ENCODE peak calls at places on chromosomes 1 and 21, in seven cellular contexts. A, J, Z, V, E, P and M are unnamed samples.

GRCh38 chr21:33247596-33247995 is 17.9 kb downstream of the IFNAR2 start:
- DNase-seq in A (no peak), J (no peak), Z (no peak), V (no peak), E (no peak), P (no peak), M (no peak)

GRCh38 chr1:77940921-77941570 is 37.8 kb downstream of the FUBP1 start:
- DNase-seq in A (no peak), J (no peak), Z (no peak), V (no peak), E (no peak), P (peak; percentile 11), M (no peak)

GRCh38 chr1:10771789-10772188 is 24.7 kb downstream of the CASZ1 start:
- DNase-seq in A (no peak), J (no peak), Z (no peak), V (no peak), E (no peak), P (no peak), M (peak; percentile 28)

GRCh38 chr1:219771039-219771438 is 157.3 kb downstream of the SLC30A10 start:
- DNase-seq in A (no peak), J (no peak), Z (peak; percentile 67), V (no peak), E (no peak), P (peak; percentile 99), M (no peak)

GRCh38 chr1:48016526-48016925 is 19.3 kb upstream of the TRABD2B start:
- DNase-seq in A (no peak), J (no peak), Z (no peak), V (no peak), E (no peak), P (no peak), M (no peak)

GRCh38 chr1:226982451-226983177 is 42.5 kb downstream of the COQ8A start:
- DNase-seq in A (no peak), J (peak; percentile 73), Z (no peak), V (no peak), E (no peak), P (no peak), M (no peak)

GRCh38 chr1:167401260-167401873 is 117.0 kb downstream of the CD247 start:
- DNase-seq in A (no peak), J (no peak), Z (no peak), V (peak; percentile 40), E (peak; percentile 60), P (peak; percentile 43), M (peak; percentile 62)

GRCh38 chr1:180167021-180167701 is 12.5 kb downstream of the QSOX1 start:
- DNase-seq in A (no peak), J (peak; percentile 41), Z (no peak), V (no peak), E (no peak), P (no peak), M (peak; percentile 17)

GRCh38 chr1:60657926-60658325 is 424.4 kb upstream of the NFIA start:
- DNase-seq in A (no peak), J (no peak), Z (no peak), V (no peak), E (no peak), P (no peak), M (no peak)

GRCh38 chr21:36780861-36781260 is 81.9 kb downstream of the SIM2 start:
- DNase-seq in A (no peak), J (no peak), Z (no peak), V (no peak), E (no peak), P (no peak), M (no peak)

GRCh38 chr1:33331444-33332356 is 10.8 kb upstream of the A3GALT2 start:
- DNase-seq in A (no peak), J (peak; percentile 68), Z (no peak), V (no peak), E (no peak), P (no peak), M (no peak)

DNA sequence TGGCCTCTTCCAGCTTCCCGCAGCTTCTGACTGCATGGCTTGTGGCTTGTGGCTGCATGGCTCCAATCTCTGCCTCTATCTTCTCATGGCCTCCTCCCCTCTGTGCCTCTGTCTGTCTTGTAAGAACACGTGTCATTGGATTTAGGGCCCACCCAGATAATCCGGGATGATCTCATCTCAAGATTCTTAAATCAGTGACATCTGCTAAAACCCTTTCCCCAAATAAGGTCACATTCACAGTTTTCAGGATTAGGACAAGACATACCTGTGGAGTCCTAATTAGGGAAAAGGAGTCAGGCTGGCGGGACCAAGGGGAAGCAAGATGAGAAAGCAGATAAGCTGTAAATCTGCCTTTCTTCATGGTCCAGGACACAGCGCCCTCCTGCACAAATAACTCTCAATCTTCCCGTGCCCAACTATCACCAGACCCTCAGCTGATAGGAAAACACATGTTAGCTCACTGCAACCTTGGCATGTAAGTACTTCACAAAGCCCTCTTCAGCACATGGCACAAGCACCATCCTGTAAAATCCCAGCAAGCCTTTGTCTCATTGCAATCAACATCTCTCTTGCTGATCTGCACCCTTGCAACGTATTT is 82.2 kb downstream of the SPSB1 start:
- DNase-seq in A (no peak), J (no peak), Z (no peak), V (no peak), E (no peak), P (no peak), M (no peak)
- H3K4me1 ChIP-seq in A (no peaks in the 10 kb centered on the region), J (peaks cover 7% of the 10 kb centered on the region), Z (no peaks in the 10 kb centered on the region), V (no peaks in the 10 kb centered on the region), E (no peaks in the 10 kb centered on the region), P (peaks cover 10% of the 10 kb centered on the region), M (no peaks in the 10 kb centered on the region)

GRCh38 chr1:165354739-165355138 is 1.8 kb downstream of the LMX1A start:
- DNase-seq in A (no peak), J (no peak), Z (no peak), V (no peak), E (no peak), P (no peak), M (no peak)
- H3K4me3 ChIP-seq in A (no peak overlapping the region), J (no peak overlapping the region), Z (no peak overlapping the region), V (no peak overlapping the region), E (no peak overlapping the region), P (no peak overlapping the region), M (no peak overlapping the region)

DNA sequence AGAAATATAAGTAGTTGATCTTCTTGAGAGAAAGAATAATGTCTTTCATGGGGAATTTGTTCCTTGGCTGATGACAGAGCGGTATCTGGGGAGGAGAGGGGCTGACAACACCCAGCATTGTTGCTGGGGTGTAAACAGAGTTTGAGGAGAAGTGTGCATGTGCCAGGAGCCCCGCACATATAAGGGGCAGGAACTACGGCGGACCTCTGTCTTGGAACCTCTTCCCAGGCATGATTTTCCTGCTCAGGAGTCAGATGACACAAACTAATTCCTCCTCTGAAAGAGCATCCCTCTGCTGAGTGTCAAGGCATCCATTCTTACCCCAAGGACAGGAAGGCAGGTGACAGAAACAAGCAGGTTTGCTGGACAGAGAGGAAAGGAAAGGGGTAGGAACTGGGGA is 119.1 kb downstream of the TPTE start:
- DNase-seq in A (no peak), J (no peak), Z (no peak), V (no peak), E (no peak), P (no peak), M (no peak)
- H3K9me3 ChIP-seq in A (peaks cover 16% of the 10 kb centered on the region), J (peaks cover 90% of the 10 kb centered on the region), Z (peaks cover 14% of the 10 kb centered on the region), V (peaks cover 7% of the 10 kb centered on the region), E (peaks cover 17% of the 10 kb centered on the region), P (peaks cover 2% of the 10 kb centered on the region), M (peaks cover 7% of the 10 kb centered on the region)

GRCh38 chr21:43339668-43340067 is 87.3 kb downstream of the SIK1 start:
- DNase-seq in A (no peak), J (peak; percentile 87), Z (no peak), V (no peak), E (no peak), P (no peak), M (no peak)

GRCh38 chr21:43343095-43343991 is 83.6 kb downstream of the SIK1 start:
- DNase-seq in A (no peak), J (no peak), Z (no peak), V (no peak), E (peak; percentile 83), P (no peak), M (peak; percentile 76)

GRCh38 chr21:43342301-43342881 is 84.5 kb downstream of the SIK1 start:
- DNase-seq in A (no peak), J (no peak), Z (no peak), V (no peak), E (no peak), P (no peak), M (no peak)

GRCh38 chr21:43340491-43341348 is 86.2 kb downstream of the SIK1 start:
- DNase-seq in A (no peak), J (no peak), Z (peak; percentile 91), V (no peak), E (no peak), P (peak; percentile 90), M (peak; percentile 53)

GRCh38 chr21:43341349-43342163 is 85.4 kb downstream of the SIK1 start:
- DNase-seq in A (no peak), J (no peak), Z (no peak), V (no peak), E (no peak), P (peak; percentile 52), M (no peak)
- H3K4me1 ChIP-seq in A (no peaks in the 10 kb centered on the region), J (peaks cover 68% of the 10 kb centered on the region), Z (peaks cover 28% of the 10 kb centered on the region), V (no peaks in the 10 kb centered on the region), E (peaks cover 30% of the 10 kb centered on the region), P (peaks cover 6% of the 10 kb centered on the region), M (no peaks in the 10 kb centered on the region)

DNA sequence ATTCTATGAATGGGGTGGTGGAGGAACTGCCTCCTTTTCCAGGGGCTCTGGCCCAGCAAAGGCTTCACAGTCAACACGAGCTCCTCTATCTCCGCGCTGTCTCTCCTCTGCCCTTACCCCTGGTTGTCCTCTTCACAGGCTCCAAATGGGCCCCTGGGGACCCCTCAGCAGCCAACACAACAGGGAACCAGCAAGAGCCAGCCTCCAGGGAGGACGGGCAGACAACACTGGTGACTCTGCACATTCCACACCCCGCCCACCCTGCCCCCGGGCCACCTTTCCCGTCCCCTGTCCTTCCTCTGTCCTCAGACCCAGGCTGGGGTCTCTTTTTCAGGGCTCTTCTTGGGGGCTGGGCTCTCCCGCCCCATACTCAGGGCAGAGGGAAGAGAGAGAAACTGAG is 17.5 kb upstream of the ETV3 start:
- DNase-seq in A (no peak), J (no peak), Z (no peak), V (no peak), E (no peak), P (no peak), M (no peak)
- H3K4me3 ChIP-seq in A (no peak overlapping the region), J (no peak overlapping the region), Z (no peak overlapping the region), V (peak overlapping the region; percentile 12), E (no peak overlapping the region), P (no peak overlapping the region), M (no peak overlapping the region)

GRCh38 chr21:9739240-9739639 is 782.1 kb upstream of the TPTE start:
- DNase-seq in A (no peak), J (no peak), Z (no peak), V (no peak), E (no peak), P (no peak), M (no peak)
- H3K9me3 ChIP-seq in A (peaks cover 5% of the 10 kb centered on the region), J (peaks cover 63% of the 10 kb centered on the region), Z (peaks cover 19% of the 10 kb centered on the region), V (no peaks in the 10 kb centered on the region), E (peaks cover under 1% of the 10 kb centered on the region), P (no peaks in the 10 kb centered on the region), M (peaks cover 10% of the 10 kb centered on the region)

DNA sequence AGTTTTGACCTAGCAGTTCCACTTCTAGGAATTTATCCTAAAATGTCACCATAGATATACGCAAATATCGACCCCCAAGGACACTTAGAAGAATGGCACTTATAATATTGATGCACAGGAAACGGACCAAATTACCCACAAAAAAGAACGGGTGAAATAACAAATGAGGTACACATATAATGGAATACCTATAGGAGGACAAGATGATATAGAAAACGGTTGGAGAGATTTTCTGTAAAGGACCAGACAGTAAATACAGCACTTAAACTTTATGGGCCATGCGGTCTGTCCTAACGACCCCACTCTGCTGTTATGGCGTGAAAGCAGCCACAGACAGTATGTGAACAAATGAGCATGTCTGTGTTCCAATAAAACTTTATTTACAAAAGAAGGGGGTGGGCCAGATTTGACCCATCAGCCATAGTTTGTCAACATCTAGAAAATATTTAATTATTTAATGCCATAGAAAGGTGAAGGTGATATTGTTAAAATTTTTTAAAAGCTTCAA is 2.4 kb downstream of the TMPRSS3 start:
- DNase-seq in A (no peak), J (no peak), Z (no peak), V (no peak), E (no peak), P (no peak), M (no peak)
- H3K4me1 ChIP-seq in A (no peaks in the 10 kb centered on the region), J (peaks cover 14% of the 10 kb centered on the region), Z (peaks cover 8% of the 10 kb centered on the region), V (peaks cover 45% of the 10 kb centered on the region), E (peaks cover 12% of the 10 kb centered on the region), P (no peaks in the 10 kb centered on the region), M (peaks cover 3% of the 10 kb centered on the region)